ENCODE peak calls at places on chromosome 3, in eight cellular contexts. O, H, I, N, F, P, X and T are unnamed samples.

GRCh38 chr3:42498791-42499477 is 3.5 kb upstream of the VIPR1 start:
- DNase-seq in H (no peak), F (peak; percentile 25), P (no peak), I (no peak), O (peak; percentile 48), N (peak; percentile 17), X (no peak), T (no peak)

GRCh38 chr3:100893590-100893989 is 99.6 kb downstream of the ABI3BP start:
- DNase-seq in X (peak; percentile 22), O (peak; percentile 61), I (no peak), N (no peak), F (peak; percentile 66), H (no peak), P (peak; percentile 56), T (no peak)

GRCh38 chr3:134357261-134357913 is 16.9 kb downstream of the AMOTL2 start:
- DNase-seq in X (no peak), I (no peak), P (no peak), H (no peak), O (peak; percentile 33), N (no peak), F (no peak), T (no peak)

GRCh38 chr3:195073866-195074860 is 196.8 kb downstream of the XXYLT1 start:
- DNase-seq in X (no peak), F (peak; percentile 45), H (no peak), N (no peak), I (no peak), O (peak; percentile 35), P (no peak), T (no peak)

GRCh38 chr3:191328383-191328962 is 721 bp upstream of the CCDC50 start:
- DNase-seq in H (no peak), F (no peak), O (no peak), X (peak; percentile 28), I (no peak), P (no peak), N (no peak), T (no peak)

GRCh38 chr3:169286214-169286613 is 377.3 kb downstream of the MECOM start:
- DNase-seq in F (no peak), O (no peak), H (no peak), I (no peak), P (no peak), X (peak; percentile 29), N (no peak), T (no peak)

GRCh38 chr3:5181479-5182141 is 5.9 kb upstream of the EDEM1 start:
- DNase-seq in X (no peak), P (no peak), H (no peak), O (no peak), N (no peak), F (no peak), I (no peak), T (peak; percentile 53)

GRCh38 chr3:160126046-160126445 is 99.2 kb upstream of the C3orf80 start:
- DNase-seq in X (no peak), H (no peak), I (no peak), O (no peak), P (no peak), F (no peak), N (no peak), T (no peak)

GRCh38 chr3:54131026-54131605 is 8.8 kb downstream of the CACNA2D3 start:
- DNase-seq in H (no peak), P (no peak), I (no peak), X (no peak), F (no peak), O (no peak), N (no peak), T (no peak)

GRCh38 chr3:52453496-52454234 is at the start of gene TNNC1:
- DNase-seq in N (peak; percentile 29), P (no peak), O (peak; percentile 81), X (peak; percentile 71), I (no peak), F (no peak), H (no peak), T (no peak)

GRCh38 chr3:24583004-24583403 is 88.4 kb upstream of the THRB start:
- DNase-seq in O (no peak), P (no peak), X (no peak), I (no peak), N (no peak), F (no peak), H (no peak), T (no peak)

GRCh38 chr3:192904632-192905289 is 12.9 kb downstream of the MB21D2 start:
- DNase-seq in P (no peak), O (no peak), I (no peak), X (no peak), F (no peak), H (no peak), N (no peak), T (no peak)

GRCh38 chr3:27166888-27167287 is 202.3 kb downstream of the NEK10 start:
- DNase-seq in X (peak; percentile 13), O (no peak), H (peak; percentile 98), N (no peak), I (no peak), F (peak; percentile 65), P (no peak), T (no peak)

GRCh38 chr3:119598410-119599098 is 869 bp downstream of the PLA1A start:
- DNase-seq in H (no peak), P (no peak), O (no peak), I (no peak), X (no peak), N (no peak), F (no peak), T (peak; percentile 54)

GRCh38 chr3:119601154-119601553 is 3.5 kb downstream of the PLA1A start:
- DNase-seq in P (no peak), X (no peak), H (no peak), F (no peak), N (peak; percentile 37), I (no peak), O (no peak), T (no peak)

GRCh38 chr3:119602676-119603075 is 5.0 kb downstream of the PLA1A start:
- DNase-seq in O (no peak), P (no peak), N (no peak), F (no peak), H (no peak), X (no peak), I (no peak), T (no peak)

GRCh38 chr3:119599558-119600174 is 2.0 kb downstream of the PLA1A start:
- DNase-seq in F (no peak), I (no peak), O (no peak), P (peak; percentile 8), N (no peak), H (no peak), X (no peak), T (no peak)

DNA sequence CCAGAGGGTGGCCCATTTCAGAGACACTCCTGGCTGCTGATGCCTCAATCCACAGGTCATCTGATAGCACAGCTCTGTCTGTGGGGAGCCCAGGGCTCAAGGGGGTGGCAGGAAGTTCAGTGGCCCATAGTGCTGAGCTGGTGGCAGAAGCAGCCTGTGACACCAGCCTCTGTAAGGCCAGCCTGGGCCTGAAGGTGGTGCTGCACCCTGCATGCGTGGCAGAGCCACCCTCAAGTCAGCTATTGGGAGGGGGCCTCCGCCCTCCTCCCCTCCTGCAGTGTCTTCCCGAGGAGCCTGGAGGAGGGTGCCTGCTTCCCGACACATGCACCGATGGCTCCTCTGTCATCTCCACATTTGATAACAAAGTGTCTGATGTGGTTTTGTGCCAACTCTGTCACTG is 3.0 kb downstream of the PLA1A start:
- DNase-seq in F (no peak), I (no peak), N (peak; percentile 53), P (peak; percentile 7), O (peak; percentile 71), X (no peak), H (no peak), T (peak; percentile 63)
- TF ChIP-seq CTCF in F (no peak), I (no peak), N (peak; percentile 32), P (peak; percentile 32), O (peak; percentile 38), X (no peak), H (peak; percentile 49), T (peak; percentile 90)

GRCh38 chr3:73056365-73057150 is 4.9 kb upstream of the EBLN2 start:
- DNase-seq in X (peak; percentile 19), P (no peak), O (no peak), N (no peak), H (no peak), I (no peak), F (no peak), T (peak; percentile 36)
- TF ChIP-seq CTCF in X (peak; percentile 61), P (no peak), O (peak; percentile 56), N (peak; percentile 65), H (peak; percentile 40), I (peak; percentile 63), F (peak; percentile 56), T (peak; percentile 27)

GRCh38 chr3:132661120-132661519 is 991 bp downstream of the UBA5 start:
- DNase-seq in P (no peak), F (no peak), H (no peak), X (peak; percentile 6), N (no peak), O (no peak), I (no peak), T (no peak)

GRCh38 chr3:132659370-132660055 is at the start of gene ACAD11:
- DNase-seq in O (peak; percentile 94), F (peak; percentile 91), P (peak; percentile 73), X (peak; percentile 78), N (peak; percentile 70), I (peak; percentile 79), H (peak; percentile 38), T (peak; percentile 71)

GRCh38 chr3:132659000-132659369 is 624 bp downstream of the ACAD11 start:
- DNase-seq in O (no peak), F (no peak), P (no peak), X (peak; percentile 6), N (peak; percentile 15), H (no peak), I (no peak), T (no peak)

GRCh38 chr3:132660745-132661067 is 577 bp downstream of the UBA5 start:
- DNase-seq in F (no peak), O (no peak), P (no peak), X (no peak), I (no peak), N (no peak), H (no peak), T (no peak)

GRCh38 chr3:132660056-132660744 is at the start of gene UBA5:
- DNase-seq in I (peak; percentile 76), P (peak; percentile 50), O (peak; percentile 86), X (peak; percentile 64), N (peak; percentile 79), F (peak; percentile 81), H (peak; percentile 10), T (peak; percentile 86)
- TF ChIP-seq CTCF in I (no peak), P (no peak), O (no peak), X (no peak), N (no peak), F (no peak), H (no peak), T (no peak)

GRCh38 chr3:151169700-151170224 is 33.3 kb downstream of the GPR171 start:
- DNase-seq in N (peak; percentile 62), P (no peak), O (peak; percentile 79), F (peak; percentile 74), H (no peak), I (no peak), X (no peak), T (peak; percentile 21)

GRCh38 chr3:151169262-151169661 is 33.8 kb downstream of the GPR171 start:
- DNase-seq in H (no peak), O (peak; percentile 66), P (no peak), I (no peak), N (no peak), F (no peak), X (no peak), T (no peak)

GRCh38 chr3:151171145-151171544 is 31.9 kb downstream of the GPR171 start:
- DNase-seq in N (peak; percentile 73), O (no peak), I (no peak), F (no peak), X (no peak), P (no peak), H (no peak), T (peak; percentile 15)

GRCh38 chr3:151166161-151166560 is 36.9 kb downstream of the GPR171 start:
- DNase-seq in H (no peak), F (no peak), P (no peak), O (no peak), X (no peak), I (no peak), N (no peak), T (peak; percentile 16)

GRCh38 chr3:151168269-151169094 is 34.5 kb downstream of the GPR171 start:
- DNase-seq in N (peak; percentile 92), H (no peak), P (peak; percentile 77), O (peak; percentile 93), F (peak; percentile 74), I (peak; percentile 46), X (peak; percentile 85), T (peak; percentile 65)
- TF ChIP-seq CTCF in N (peak; percentile 85), H (peak; percentile 92), P (peak; percentile 55), O (peak; percentile 79), F (peak; percentile 60), I (peak; percentile 17), X (peak; percentile 80), T (peak; percentile 75)